ENCODE peak calls at places on chromosomes 7 and 10, in seven cellular contexts. V, Y, M, H, L, B and Q are unnamed samples.

GRCh38 chr7:70696139-70696782 is 435.7 kb upstream of the GALNT17 start:
- DNase-seq in V (no peak), B (no peak), Y (peak; percentile 57), M (peak; percentile 52), H (no peak), L (no peak), Q (no peak)

GRCh38 chr10:70055550-70055949 is 2.9 kb downstream of the MACROH2A2 start:
- DNase-seq in B (no peak), Y (peak; percentile 60), V (no peak), M (peak; percentile 54), H (no peak), L (no peak), Q (no peak)

GRCh38 chr7:53811555-53812079 is 730.6 kb upstream of the VSTM2A start:
- DNase-seq in H (no peak), M (no peak), V (no peak), B (no peak), Y (no peak), L (no peak), Q (no peak)

GRCh38 chr7:15303357-15303756 is 258.5 kb downstream of the AGMO start:
- DNase-seq in M (no peak), V (no peak), L (no peak), Y (no peak), H (no peak), B (no peak), Q (no peak)

GRCh38 chr10:3668276-3668960 is 116.6 kb downstream of the KLF6 start:
- DNase-seq in H (no peak), Y (peak; percentile 19), M (peak; percentile 84), V (no peak), B (peak; percentile 33), L (no peak), Q (peak; percentile 32)

GRCh38 chr10:7026818-7027217 is 384.0 kb downstream of the SFMBT2 start:
- DNase-seq in B (no peak), H (no peak), V (no peak), L (no peak), Y (no peak), M (no peak), Q (no peak)

GRCh38 chr10:131943021-131943814 is 38.5 kb downstream of the BNIP3 start:
- DNase-seq in Y (peak; percentile 56), L (peak; percentile 48), B (peak; percentile 59), H (no peak), M (no peak), V (no peak), Q (peak; percentile 20)

GRCh38 chr7:378041-378420 is 88.1 kb downstream of the FOXL3 start:
- DNase-seq in V (no peak), M (no peak), B (no peak), H (no peak), L (no peak), Y (no peak), Q (no peak)

GRCh38 chr7:102125127-102125561 is 161.5 kb upstream of the SH2B2 start:
- DNase-seq in V (peak; percentile 56), L (no peak), M (peak; percentile 93), H (peak; percentile 88), B (peak; percentile 63), Y (peak; percentile 72), Q (peak; percentile 49)

GRCh38 chr7:151454306-151454705 is 14.4 kb upstream of the CRYGN start:
- DNase-seq in M (no peak), B (no peak), H (no peak), Y (no peak), L (no peak), V (no peak), Q (no peak)

GRCh38 chr7:28961972-28962371 is 3.8 kb upstream of the TRIL start:
- DNase-seq in L (no peak), Y (no peak), B (no peak), H (no peak), M (no peak), V (no peak), Q (no peak)

GRCh38 chr10:88114368-88114767 is 250.9 kb downstream of the PTEN start:
- DNase-seq in V (peak; percentile 20), M (peak; percentile 25), L (no peak), B (no peak), Y (peak; percentile 35), H (no peak), Q (peak; percentile 39)

GRCh38 chr7:151409555-151410404 is at the start of gene WDR86:
- DNase-seq in V (no peak), M (no peak), H (peak; percentile 62), Y (no peak), B (no peak), L (peak; percentile 50), Q (peak; percentile 77)

GRCh38 chr7:35430547-35431153 is 176.8 kb upstream of the TBX20 start:
- DNase-seq in L (no peak), M (no peak), H (no peak), B (no peak), V (no peak), Y (peak; percentile 11), Q (no peak)

GRCh38 chr7:20647908-20648776 is 32.7 kb downstream of the ABCB5 start:
- DNase-seq in L (no peak), V (no peak), B (no peak), H (no peak), M (no peak), Y (peak; percentile 39), Q (peak; percentile 29)

GRCh38 chr7:26688936-26689506 is 175.4 kb downstream of the SKAP2 start:
- DNase-seq in H (no peak), M (no peak), B (no peak), Y (no peak), V (no peak), L (no peak), Q (no peak)

GRCh38 chr7:391961-392524 is 102.1 kb downstream of the FOXL3 start:
- DNase-seq in V (no peak), B (no peak), L (no peak), Y (no peak), M (no peak), H (peak; percentile 37), Q (no peak)

GRCh38 chr10:132420469-132421376 is 23.7 kb downstream of the PWWP2B start:
- DNase-seq in V (peak; percentile 51), Y (peak; percentile 20), M (no peak), H (no peak), L (peak; percentile 72), B (no peak), Q (no peak)

GRCh38 chr10:93938140-93938539 is 44.4 kb downstream of the SLC35G1 start:
- DNase-seq in B (no peak), V (no peak), L (no peak), M (no peak), H (no peak), Y (no peak), Q (no peak)

GRCh38 chr7:47435889-47436312 is 146.0 kb downstream of the TNS3 start:
- DNase-seq in M (peak; percentile 81), H (peak; percentile 87), L (peak; percentile 66), Y (peak; percentile 86), B (peak; percentile 84), V (peak; percentile 68), Q (peak; percentile 76)

GRCh38 chr7:99440195-99440594 is 1.5 kb downstream of the CPSF4 start:
- DNase-seq in V (no peak), M (peak; percentile 18), B (no peak), H (no peak), L (no peak), Y (peak; percentile 42), Q (peak; percentile 48)

GRCh38 chr10:14173706-14174594 is 156.8 kb downstream of the FRMD4A start:
- DNase-seq in B (no peak), H (no peak), M (peak; percentile 21), L (no peak), V (no peak), Y (peak; percentile 29), Q (peak; percentile 37)

GRCh38 chr10:3173173-3173878 is 744 bp upstream of the PITRM1 start:
- DNase-seq in V (no peak), Y (no peak), H (no peak), B (no peak), M (no peak), L (peak; percentile 94), Q (no peak)

GRCh38 chr7:65475040-65475726 is 101.5 kb downstream of the ZNF92 start:
- DNase-seq in H (no peak), Y (no peak), L (no peak), M (no peak), B (no peak), V (no peak), Q (no peak)

GRCh38 chr7:65477326-65477725 is 103.7 kb downstream of the ZNF92 start:
- DNase-seq in V (no peak), L (no peak), H (no peak), B (no peak), M (peak; percentile 5), Y (peak; percentile 23), Q (peak; percentile 34)

GRCh38 chr7:65471587-65471986 is 97.9 kb downstream of the ZNF92 start:
- DNase-seq in H (no peak), M (no peak), L (no peak), V (no peak), Y (no peak), B (no peak), Q (no peak)

GRCh38 chr7:65475734-65476319 is 102.2 kb downstream of the ZNF92 start:
- DNase-seq in Y (no peak), B (no peak), H (no peak), L (no peak), M (no peak), V (no peak), Q (no peak)
- H3K9me3 ChIP-seq in Y (no peaks in the 10 kb centered on the region), B (no peaks in the 10 kb centered on the region), H (no peaks in the 10 kb centered on the region), L (peaks cover 4% of the 10 kb centered on the region), M (no peaks in the 10 kb centered on the region), V (peaks cover 7% of the 10 kb centered on the region), Q (no peaks in the 10 kb centered on the region)

GRCh38 chr7:24127930-24128329 is 156.1 kb upstream of the NPY start:
- DNase-seq in L (no peak), B (no peak), Y (no peak), H (no peak), V (no peak), M (no peak), Q (no peak)
- H3K27ac ChIP-seq in L (no peak overlapping the region), B (no peak overlapping the region), Y (no peak overlapping the region), H (no peak overlapping the region), V (no peak overlapping the region), M (no peak overlapping the region), Q (no peak overlapping the region)

DNA sequence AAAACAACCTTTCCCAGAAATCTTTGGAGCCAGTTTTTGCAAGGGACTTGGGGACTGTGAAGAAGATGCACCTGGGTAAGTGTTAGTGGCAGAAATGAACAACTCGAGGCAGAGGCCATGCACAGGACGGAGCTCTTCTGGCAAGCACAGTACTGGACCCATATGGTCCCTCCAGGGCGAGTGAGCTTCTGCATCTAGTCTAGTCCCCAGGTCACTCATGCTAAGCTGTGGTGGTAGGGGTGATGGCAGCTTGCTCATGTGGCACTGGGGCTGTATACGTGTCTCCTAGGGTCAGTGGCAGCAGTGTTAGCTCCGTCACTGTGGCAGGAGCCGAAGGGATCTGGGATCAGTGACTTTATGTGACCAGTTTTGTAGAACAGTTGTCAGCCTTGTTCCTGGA is 9.3 kb upstream of the LRRC61 start:
- DNase-seq in V (no peak), B (no peak), H (no peak), L (no peak), M (no peak), Y (no peak), Q (no peak)
- H3K4me1 ChIP-seq in V (no peaks in the 10 kb centered on the region), B (no peaks in the 10 kb centered on the region), H (no peaks in the 10 kb centered on the region), L (no peaks in the 10 kb centered on the region), M (peaks cover 5% of the 10 kb centered on the region), Y (peaks cover 6% of the 10 kb centered on the region), Q (no peaks in the 10 kb centered on the region)

DNA sequence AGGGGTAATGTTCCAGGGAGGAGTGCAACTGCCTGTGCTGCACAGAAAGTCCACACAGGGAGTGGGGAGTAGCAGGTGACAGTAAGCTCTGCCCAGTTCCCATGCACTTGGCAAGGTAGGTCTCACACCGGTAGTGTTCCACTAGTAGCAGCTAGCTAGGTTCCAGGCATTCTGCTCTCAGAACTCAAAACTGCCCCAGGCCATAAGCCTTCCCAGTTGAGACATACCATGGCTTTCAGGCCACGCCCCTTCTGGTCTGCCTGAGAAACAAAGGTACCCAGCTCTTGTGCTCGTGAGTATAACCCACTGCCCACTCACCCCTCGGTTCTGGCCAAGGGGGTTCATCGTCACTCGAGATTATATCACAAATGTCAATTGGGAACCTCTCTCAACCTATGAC is 12.6 kb downstream of the CASP7 start:
- DNase-seq in H (no peak), V (no peak), M (no peak), L (no peak), B (no peak), Y (no peak), Q (no peak)
- H3K9me3 ChIP-seq in H (peaks cover 2% of the 10 kb centered on the region), V (peaks cover 65% of the 10 kb centered on the region), M (peaks cover 6% of the 10 kb centered on the region), L (peaks cover 15% of the 10 kb centered on the region), B (no peaks in the 10 kb centered on the region), Y (peaks cover 5% of the 10 kb centered on the region), Q (no peaks in the 10 kb centered on the region)